ENCODE peak calls at places on chromosomes 5 and 9, in five cellular contexts. M, Y, I, B and U are unnamed samples.

GRCh38 chr5:55691265-55692105 is 20.6 kb downstream of the SLC38A9 start:
- DNase-seq in M (no peak), Y (no peak), I (no peak), B (peak), U (no peak)

GRCh38 chr9:132486706-132487350 is 76.8 kb downstream of the CFAP77 start:
- DNase-seq in M (peak), Y (peak), I (no peak), B (peak), U (no peak)

GRCh38 chr5:131280417-131280816 is 16.6 kb downstream of the CDC42SE2 start:
- DNase-seq in M (no peak), Y (no peak), I (no peak), B (no peak), U (no peak)

GRCh38 chr5:169745441-169746146 is 108.5 kb downstream of the DOCK2 start:
- DNase-seq in M (no peak), Y (no peak), I (no peak), B (no peak), U (no peak)

GRCh38 chr9:89880721-89881120 is 275.9 kb downstream of the GADD45G start:
- DNase-seq in M (no peak), Y (no peak), I (no peak), B (no peak), U (no peak)

GRCh38 chr9:125674981-125675973 is 31.7 kb downstream of the MAPKAP1 start:
- DNase-seq in M (no peak), Y (no peak), I (peak), B (no peak), U (no peak)

GRCh38 chr5:34756781-34757624 is 82.0 kb upstream of the TTC23L start:
- DNase-seq in M (no peak), Y (no peak), I (no peak), B (peak), U (no peak)

GRCh38 chr9:121299467-121300282 is 31.7 kb downstream of the GSN start:
- DNase-seq in M (no peak), Y (no peak), I (no peak), B (peak), U (no peak)

GRCh38 chr9:121499427-121500164 is at the start of gene GGTA1:
- DNase-seq in M (peak), Y (no peak), I (peak), B (peak), U (no peak)

GRCh38 chr5:125277494-125278154 is 531.2 kb upstream of the ZNF608 start:
- DNase-seq in M (no peak), Y (no peak), I (peak), B (no peak), U (no peak)

GRCh38 chr5:104757915-104758314 is 1195.3 kb upstream of the NUDT12 start:
- DNase-seq in M (no peak), Y (no peak), I (no peak), B (no peak), U (no peak)

GRCh38 chr9:6660512-6660911 is 15.0 kb upstream of the GLDC start:
- DNase-seq in M (no peak), Y (no peak), I (no peak), B (no peak), U (no peak)

GRCh38 chr5:107900721-107901120 is 230.0 kb upstream of the EFNA5 start:
- DNase-seq in M (peak), Y (no peak), I (no peak), B (no peak), U (no peak)

GRCh38 chr9:89657765-89658164 is 53.0 kb downstream of the GADD45G start:
- DNase-seq in M (no peak), Y (no peak), I (no peak), B (no peak), U (no peak)